ENCODE peak calls at places on chromosomes 4 and X, in five cellular contexts. M is mesothelial cell of epicardium, H is SW480, K is GF-D8, B is M059J. L is an unnamed sample.

GRCh38 chrX:38055170-38055847 is 49.0 kb downstream of the SYTL5 start:
- DNase-seq in M (no peak), H (no peak), K (no peak), B (peak; percentile 84), L (no peak)

GRCh38 chr4:108433832-108434231 is 186.5 kb upstream of the RPL34 start:
- DNase-seq in M (no peak), H (peak; percentile 88), K (no peak), B (peak; percentile 31), L (peak; percentile 57)

GRCh38 chrX:111365770-111366325 is 46.1 kb downstream of the DCX start:
- DNase-seq in M (no peak), H (no peak), K (no peak), B (no peak), L (no peak)

GRCh38 chr4:128715616-128716015 is 93.9 kb upstream of the JADE1 start:
- DNase-seq in M (no peak), H (no peak), K (no peak), B (peak; percentile 7), L (no peak)

GRCh38 chrX:63764946-63765345 is 20.1 kb downstream of the ARHGEF9 start:
- DNase-seq in M (no peak), H (peak; percentile 25), K (no peak), B (peak; percentile 83), L (no peak)

GRCh38 chr4:6910340-6910959 is 824 bp downstream of the TBC1D14 start:
- DNase-seq in M (no peak), H (peak; percentile 37), K (no peak), B (no peak), L (peak; percentile 29)

GRCh38 chr4:48445704-48446103 is 37.4 kb upstream of the SLC10A4 start:
- DNase-seq in M (no peak), H (peak; percentile 2), K (no peak), B (no peak), L (peak; percentile 9)

GRCh38 chrX:86023806-86024205 is 23.6 kb downstream of the CHM start:
- DNase-seq in M (no peak), H (no peak), K (peak; percentile 1), B (no peak), L (no peak)

GRCh38 chrX:38864165-38864564 is 62.9 kb downstream of the MID1IP1 start:
- DNase-seq in M (no peak), H (no peak), K (no peak), B (no peak), L (no peak)

GRCh38 chrX:26649534-26649933 is 433.6 kb downstream of the MAGEB5 start:
- DNase-seq in M (no peak), H (no peak), K (no peak), B (peak; percentile 2), L (peak; percentile 5)

GRCh38 chr4:155512812-155513211 is 136.0 kb upstream of the MAP9 start:
- DNase-seq in M (no peak), H (no peak), K (no peak), B (no peak), L (no peak)

GRCh38 chr4:149113804-149114430 is 671.7 kb upstream of the NR3C2 start:
- DNase-seq in M (no peak), H (no peak), K (no peak), B (peak; percentile 76), L (peak; percentile 39)

GRCh38 chr4:2138846-2139500 is 79.8 kb downstream of the NAT8L start:
- DNase-seq in M (no peak), H (no peak), K (no peak), B (peak; percentile 34), L (no peak)

GRCh38 chr4:14264437-14264836 is 636.9 kb upstream of the BOD1L1 start:
- DNase-seq in M (no peak), H (peak; percentile 1), K (no peak), B (peak; percentile 2), L (no peak)

GRCh38 chr4:19809989-19810388 is 441.7 kb upstream of the SLIT2 start:
- DNase-seq in M (no peak), H (no peak), K (no peak), B (peak; percentile 50), L (no peak)

GRCh38 chrX:63739885-63740284 is 45.1 kb downstream of the ARHGEF9 start:
- DNase-seq in M (no peak), H (no peak), K (no peak), B (no peak), L (no peak)

GRCh38 chrX:12721042-12721441 is 70.2 kb upstream of the PRPS2 start:
- DNase-seq in M (no peak), H (no peak), K (no peak), B (peak; percentile 24), L (no peak)

GRCh38 chr4:36208884-36209473 is 35.3 kb downstream of the ARAP2 start:
- DNase-seq in M (no peak), H (no peak), K (no peak), B (no peak), L (no peak)

GRCh38 chr4:98430708-98431403 is 169.7 kb downstream of the RAP1GDS1 start:
- DNase-seq in M (no peak), H (no peak), K (no peak), B (peak; percentile 93), L (no peak)

GRCh38 chr4:158782539-158783360 is 13.9 kb downstream of the FNIP2 start:
- DNase-seq in M (no peak), H (no peak), K (no peak), B (peak; percentile 45), L (no peak)

GRCh38 chrX:103415528-103415927 is 39.2 kb downstream of the BEX3 start:
- DNase-seq in M (no peak), H (no peak), K (no peak), B (no peak), L (no peak)

GRCh38 chr4:92071587-92071986 is 232.2 kb upstream of the GRID2 start:
- DNase-seq in M (no peak), H (no peak), K (no peak), B (no peak), L (no peak)

GRCh38 chr4:121308328-121308663 is 72.5 kb downstream of the QRFPR start:
- DNase-seq in M (no peak), H (no peak), K (no peak), B (peak; percentile 51), L (no peak)

GRCh38 chr4:125321709-125322362 is 7.1 kb downstream of the FAT4 start:
- DNase-seq in M (no peak), H (no peak), K (no peak), B (peak; percentile 62), L (no peak)

GRCh38 chr4:127975121-127975770 is 10.0 kb downstream of the ABHD18 start:
- DNase-seq in M (no peak), H (no peak), K (no peak), B (peak; percentile 9), L (no peak)

GRCh38 chr4:85842540-85842939 is 367.6 kb downstream of the ARHGAP24 start:
- DNase-seq in M (no peak), H (no peak), K (peak; percentile 37), B (peak; percentile 85), L (no peak)

GRCh38 chrX:10568428-10568827 is 52.0 kb downstream of the MID1 start:
- DNase-seq in M (no peak), H (no peak), K (no peak), B (no peak), L (no peak)

GRCh38 chr4:21469438-21470032 is 479.0 kb downstream of the KCNIP4 start:
- DNase-seq in M (no peak), H (peak; percentile 26), K (no peak), B (peak; percentile 36), L (peak; percentile 4)

GRCh38 chrX:130885508-130885907 is 17.5 kb downstream of the ENOX2 start:
- DNase-seq in M (no peak), H (no peak), K (no peak), B (no peak), L (no peak)

GRCh38 chr4:13920901-13921300 is 293.4 kb upstream of the BOD1L1 start:
- DNase-seq in M (no peak), H (peak; percentile 82), K (no peak), B (peak; percentile 100), L (peak; percentile 78)

GRCh38 chr4:67332627-67333026 is 212.7 kb downstream of the CENPC start:
- DNase-seq in M (no peak), H (peak; percentile 6), K (no peak), B (peak; percentile 4), L (peak; percentile 34)

L was measured in COLO829.